ENCODE peak calls at places on chromosomes 16 and 17, in six cellular contexts. K is BJ; V is GM12865; G is CD8-positive, alpha-beta T cell; J is fibroblast of the aortic adventitia; X is tibial nerve. C is an unnamed sample.

GRCh38 chr17:13518271-13519000 is 83.3 kb downstream of the HS3ST3A1 start:
- DNase-seq in V (no peak), J (peak), K (peak), G (no peak), X (no peak), C (no peak)

GRCh38 chr17:36742267-36743000 is 141.1 kb downstream of the MRM1 start:
- DNase-seq in V (no peak), X (no peak), J (no peak), G (no peak), K (no peak), C (no peak)

GRCh38 chr16:50338371-50339231 is 30.2 kb downstream of the BRD7 start:
- DNase-seq in J (peak), X (no peak), K (no peak), V (no peak), G (peak), C (no peak)

GRCh38 chr16:63461248-63461841 is 1425.1 kb upstream of the CDH8 start:
- DNase-seq in X (peak), K (no peak), V (no peak), G (no peak), J (peak), C (peak)

GRCh38 chr17:7777017-7777416 is 57.0 kb upstream of the KDM6B start:
- DNase-seq in X (no peak), K (no peak), J (no peak), G (no peak), V (no peak), C (no peak)

GRCh38 chr17:32755045-32755805 is 121.7 kb downstream of the MYO1D start:
- DNase-seq in V (peak), K (peak), X (no peak), G (no peak), J (peak), C (peak)

GRCh38 chr16:16062023-16062932 is 112.9 kb downstream of the ABCC1 start:
- DNase-seq in J (no peak), G (peak), V (peak), X (no peak), K (no peak), C (no peak)

GRCh38 chr17:82152556-82153294 is 54.7 kb upstream of the FASN start:
- DNase-seq in K (no peak), V (no peak), X (no peak), J (no peak), G (no peak), C (no peak)

GRCh38 chr16:55467898-55468297 is 11.1 kb upstream of the MMP2 start:
- DNase-seq in K (no peak), X (no peak), J (no peak), G (no peak), V (no peak), C (no peak)

GRCh38 chr17:39011907-39012468 is 44.8 kb upstream of the FBXO47 start:
- DNase-seq in G (no peak), J (no peak), X (no peak), V (no peak), K (no peak), C (no peak)

GRCh38 chr17:21208352-21208751 is 5.6 kb downstream of the TMEM11 start:
- DNase-seq in V (no peak), X (no peak), G (no peak), J (no peak), K (no peak), C (no peak)

GRCh38 chr17:4497101-4497824 is 1.4 kb upstream of the SPNS2 start:
- DNase-seq in X (no peak), V (peak), K (no peak), J (no peak), G (no peak), C (peak)

GRCh38 chr17:45101883-45102811 is 30.2 kb downstream of the PLCD3 start:
- DNase-seq in V (no peak), G (no peak), J (peak), X (no peak), K (no peak), C (no peak)

GRCh38 chr16:57258910-57259475 is 13.9 kb downstream of the ARL2BP start:
- DNase-seq in K (no peak), J (no peak), V (no peak), G (no peak), X (no peak), C (no peak)

GRCh38 chr16:84361546-84361945 is 6.8 kb upstream of the ATP2C2 start:
- DNase-seq in G (no peak), K (no peak), J (no peak), V (no peak), X (no peak), C (no peak)

GRCh38 chr17:19011581-19011980 is 7.0 kb upstream of the FAM83G start:
- DNase-seq in K (no peak), G (peak), V (no peak), J (no peak), X (no peak), C (no peak)

GRCh38 chr17:80294653-80295052 is 34.0 kb downstream of the RNF213 start:
- DNase-seq in G (no peak), V (no peak), X (no peak), J (no peak), K (no peak), C (no peak)

GRCh38 chr17:67831268-67831667 is 6.0 kb downstream of the BPTF start:
- DNase-seq in G (no peak), K (no peak), J (peak), V (no peak), X (no peak), C (peak)

GRCh38 chr16:55653106-55653505 is 2.7 kb upstream of the SLC6A2 start:
- DNase-seq in K (no peak), X (no peak), J (no peak), V (no peak), G (no peak), C (no peak)

GRCh38 chr16:86018487-86018886 is 119.5 kb downstream of the IRF8 start:
- DNase-seq in V (peak), K (no peak), J (peak), G (peak), X (peak), C (no peak)

GRCh38 chr16:86087561-86088230 is 188.7 kb downstream of the IRF8 start:
- DNase-seq in V (no peak), J (no peak), K (no peak), G (no peak), X (no peak), C (no peak)

GRCh38 chr16:57944961-57945739 is 25.8 kb downstream of the CNGB1 start:
- DNase-seq in J (no peak), X (no peak), K (no peak), G (no peak), V (no peak), C (no peak)

GRCh38 chr16:84806256-84806889 is 13.4 kb upstream of the CRISPLD2 start:
- DNase-seq in X (no peak), J (peak), V (peak), G (no peak), K (peak), C (no peak)

GRCh38 chr16:67024384-67024896 is 4.5 kb upstream of the CBFB start:
- DNase-seq in V (no peak), K (no peak), X (no peak), J (no peak), G (no peak), C (no peak)

GRCh38 chr16:67021321-67021720 is 7.6 kb upstream of the CBFB start:
- DNase-seq in G (no peak), J (no peak), K (no peak), X (no peak), V (no peak), C (no peak)

GRCh38 chr16:24844101-24845030 is 1.4 kb upstream of the SLC5A11 start:
- DNase-seq in K (no peak), V (no peak), J (peak), G (no peak), X (no peak), C (peak)

GRCh38 chr17:18315498-18316360 is 636 bp downstream of the SMCR8 start:
- DNase-seq in K (no peak), J (no peak), G (peak), X (peak), V (no peak), C (no peak)

GRCh38 chr16:50880926-50881325 is 139.0 kb downstream of the CYLD start:
- DNase-seq in K (no peak), J (no peak), V (no peak), X (no peak), G (no peak), C (no peak)

GRCh38 chr16:71383054-71383773 is 24.7 kb downstream of the CALB2 start:
- DNase-seq in G (no peak), X (no peak), K (no peak), V (peak), J (no peak), C (peak)

GRCh38 chr17:28416703-28417311 is 10.8 kb upstream of the SLC46A1 start:
- DNase-seq in J (peak), G (peak), X (peak), K (no peak), V (peak), C (peak)

GRCh38 chr17:28174352-28175046 is 132.0 kb downstream of the NLK start:
- DNase-seq in G (no peak), V (peak), J (no peak), X (no peak), K (no peak), C (peak)

GRCh38 chr16:75099738-75100615 is 16.6 kb downstream of the LDHD start:
- DNase-seq in K (no peak), G (peak), X (no peak), J (no peak), V (peak), C (no peak)

GRCh38 chr16:31141489-31142108 is 6.1 kb upstream of the PRSS8 start:
- DNase-seq in J (no peak), K (no peak), G (no peak), V (no peak), X (no peak), C (peak)

GRCh38 chr16:78175287-78175686 is 75.8 kb downstream of the WWOX start:
- DNase-seq in X (no peak), J (peak), V (no peak), G (no peak), K (no peak), C (peak)

DNA sequence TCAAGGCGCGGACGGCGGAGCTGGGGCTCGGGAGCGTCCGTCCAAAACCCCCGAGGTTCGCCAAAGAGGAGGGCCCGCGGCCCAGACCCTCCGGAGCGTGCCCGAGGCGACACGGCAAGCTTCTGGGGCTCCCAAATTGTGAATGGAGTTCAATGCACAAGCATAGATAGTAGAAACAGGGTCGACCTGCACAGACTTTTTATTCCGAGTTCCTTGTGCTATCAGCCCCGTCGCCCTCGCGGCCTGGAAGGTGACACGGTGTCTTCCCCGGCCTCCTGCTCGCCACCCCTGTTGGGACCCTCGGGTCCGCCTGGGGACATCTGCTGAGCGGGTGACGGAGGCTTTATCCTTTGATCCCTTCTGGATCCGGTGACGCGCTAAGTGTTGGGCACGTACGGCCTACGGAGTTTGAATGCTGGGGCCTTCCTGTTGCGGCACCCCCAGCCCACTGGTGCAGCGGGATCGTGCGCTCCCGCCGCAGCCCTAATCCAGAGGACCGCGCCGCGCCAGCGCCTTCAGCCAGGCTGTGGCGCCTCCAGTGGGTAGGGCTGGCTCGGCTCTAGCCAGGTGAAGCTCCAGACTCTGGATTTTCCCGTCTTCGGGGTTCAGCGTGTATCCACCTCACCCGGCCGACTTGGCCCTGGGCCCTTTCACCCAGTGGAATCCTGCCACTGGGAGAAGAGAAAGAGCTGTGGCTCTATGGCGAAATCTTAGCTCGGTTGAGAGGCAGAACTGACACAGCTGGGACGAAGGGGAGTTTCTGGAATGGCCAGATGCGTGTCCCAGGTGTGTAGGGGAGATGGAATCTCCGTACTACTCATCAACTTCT is 17.0 kb upstream of the NTN1 start:
- DNase-seq in J (no peak), G (no peak), X (no peak), K (no peak), V (no peak), C (no peak)
- TF ChIP-seq CTCF in J (no peak), G (no peak), X (no peak), K (no peak), V (no peak), C (no peak)

GRCh38 chr17:50533185-50533584 is 650 bp downstream of the EPN3 start:
- DNase-seq in J (no peak), X (no peak), V (no peak), K (no peak), G (no peak), C (no peak)
- H3K4me3 ChIP-seq in J (no peak), X (no peak), V (no peak), K (no peak), G (no peak), C (peak)

GRCh38 chr17:64540118-64540776 is 33.5 kb downstream of the CEP95 start:
- DNase-seq in J (no peak), V (no peak), K (no peak), X (no peak), G (no peak), C (peak)
- TF ChIP-seq CTCF in J (no peak), V (no peak), K (no peak), X (no peak), G (no peak), C (no peak)

DNA sequence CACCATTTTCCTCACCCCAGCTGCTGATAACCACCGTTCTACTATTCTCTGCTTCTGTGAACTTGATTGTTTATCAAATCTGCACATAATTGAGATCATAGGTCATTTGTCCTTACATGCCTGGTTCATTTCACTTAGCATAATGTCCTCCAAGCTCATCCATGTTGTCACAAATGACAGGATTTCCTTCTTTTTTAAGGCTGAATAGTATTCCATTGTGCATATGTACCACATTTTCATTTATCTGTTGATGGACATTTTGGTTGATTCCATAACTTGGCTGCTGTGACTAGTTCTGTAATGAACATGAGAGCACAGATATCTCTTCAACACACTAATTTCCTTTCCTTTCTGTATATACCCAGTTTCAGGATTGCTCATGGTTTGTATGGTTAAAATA is 225.3 kb upstream of the TBX2 start:
- DNase-seq in K (no peak), J (no peak), V (peak), X (no peak), G (no peak), C (no peak)
- H3K4me3 ChIP-seq in K (no peak), J (no peak), V (no peak), X (no peak), G (no peak), C (no peak)

C was measured in bronchial epithelial cell.